ENCODE peak calls at places on chromosomes 2 and 18, in seven cellular contexts. R, V, C, I, Z, Q and U are unnamed samples.

GRCh38 chr18:67766930-67767329 is 250.4 kb upstream of the DSEL start:
- DNase-seq in R (no peak), V (no peak), C (peak), I (peak), Z (no peak), Q (no peak), U (no peak)

GRCh38 chr2:65612654-65613053 is 180.3 kb upstream of the SPRED2 start:
- DNase-seq in R (no peak), V (no peak), C (no peak), I (no peak), Z (no peak), Q (no peak), U (no peak)

GRCh38 chr2:52294628-52295027 is 1262.7 kb upstream of the NRXN1 start:
- DNase-seq in R (no peak), V (no peak), C (no peak), I (no peak), Z (no peak), Q (no peak), U (no peak)

GRCh38 chr2:85112906-85113625 is 20.1 kb upstream of the TCF7L1 start:
- DNase-seq in R (no peak), V (no peak), C (peak), I (peak), Z (no peak), Q (no peak), U (no peak)

GRCh38 chr2:141806090-141806489 is 324.7 kb downstream of the LRP1B start:
- DNase-seq in R (no peak), V (no peak), C (no peak), I (no peak), Z (no peak), Q (no peak), U (no peak)

GRCh38 chr2:149094217-149095015 is 55.9 kb downstream of the LYPD6B start:
- DNase-seq in R (no peak), V (no peak), C (no peak), I (no peak), Z (no peak), Q (no peak), U (no peak)

GRCh38 chr18:24726727-24727539 is 266.5 kb downstream of the HRH4 start:
- DNase-seq in R (peak), V (peak), C (peak), I (peak), Z (peak), Q (peak), U (no peak)

GRCh38 chr2:227717687-227718567 is at the start of gene SLC19A3:
- DNase-seq in R (no peak), V (peak), C (peak), I (peak), Z (no peak), Q (no peak), U (peak)

GRCh38 chr2:43831438-43832294 is 7.0 kb downstream of the ABCG5 start:
- DNase-seq in R (peak), V (no peak), C (no peak), I (peak), Z (no peak), Q (no peak), U (no peak)

GRCh38 chr18:46755315-46756171 is 1.3 kb downstream of the ST8SIA5 start:
- DNase-seq in R (peak), V (no peak), C (no peak), I (no peak), Z (peak), Q (no peak), U (no peak)

GRCh38 chr2:3784731-3785130 is 81.4 kb downstream of the DCDC2C start:
- DNase-seq in R (no peak), V (no peak), C (peak), I (peak), Z (no peak), Q (no peak), U (no peak)

GRCh38 chr2:44850016-44850415 is 91.5 kb upstream of the SIX3 start:
- DNase-seq in R (no peak), V (no peak), C (no peak), I (no peak), Z (no peak), Q (no peak), U (no peak)

GRCh38 chr2:27428978-27429541 is 629 bp downstream of the NRBP1 start:
- DNase-seq in R (peak), V (peak), C (peak), I (peak), Z (peak), Q (peak), U (peak)

GRCh38 chr18:61764381-61764780 is 128.4 kb downstream of the RNF152 start:
- DNase-seq in R (no peak), V (no peak), C (no peak), I (peak), Z (no peak), Q (no peak), U (no peak)

GRCh38 chr2:198452327-198452726 is 647.9 kb downstream of the PLCL1 start:
- DNase-seq in R (no peak), V (no peak), C (no peak), I (no peak), Z (no peak), Q (no peak), U (no peak)

GRCh38 chr2:21044694-21045371 is 960 bp upstream of the APOB start:
- DNase-seq in R (no peak), V (no peak), C (no peak), I (no peak), Z (no peak), Q (no peak), U (no peak)

GRCh38 chr2:48707466-48707865 is 48.1 kb downstream of the LHCGR start:
- DNase-seq in R (no peak), V (no peak), C (peak), I (peak), Z (no peak), Q (no peak), U (no peak)

GRCh38 chr2:16216555-16216938 is 276.2 kb downstream of the MYCN start:
- DNase-seq in R (no peak), V (no peak), C (no peak), I (no peak), Z (no peak), Q (no peak), U (no peak)

GRCh38 chr2:20190862-20191713 is 33.8 kb downstream of the SDC1 start:
- DNase-seq in R (no peak), V (no peak), C (no peak), I (no peak), Z (no peak), Q (no peak), U (no peak)

GRCh38 chr2:63837036-63837594 is 4.6 kb upstream of the UGP2 start:
- DNase-seq in R (no peak), V (no peak), C (no peak), I (no peak), Z (no peak), Q (no peak), U (no peak)

GRCh38 chr2:26574066-26574899 is 66.9 kb downstream of the CIB4 start:
- DNase-seq in R (no peak), V (peak), C (no peak), I (no peak), Z (no peak), Q (no peak), U (no peak)

GRCh38 chr2:66698879-66699278 is 264.0 kb downstream of the MEIS1 start:
- DNase-seq in R (no peak), V (no peak), C (no peak), I (no peak), Z (no peak), Q (no peak), U (no peak)

GRCh38 chr18:27685807-27686412 is 491.0 kb downstream of the CDH2 start:
- DNase-seq in R (peak), V (no peak), C (peak), I (peak), Z (no peak), Q (peak), U (no peak)

GRCh38 chr2:20622731-20623130 is 28.2 kb downstream of the HS1BP3 start:
- DNase-seq in R (no peak), V (peak), C (no peak), I (no peak), Z (no peak), Q (no peak), U (no peak)

GRCh38 chr18:3907955-3908354 is 458.0 kb downstream of the TGIF1 start:
- DNase-seq in R (no peak), V (no peak), C (no peak), I (no peak), Z (no peak), Q (no peak), U (no peak)

GRCh38 chr2:222774941-222775340 is 85.9 kb upstream of the ACSL3 start:
- DNase-seq in R (no peak), V (no peak), C (no peak), I (peak), Z (no peak), Q (no peak), U (no peak)

GRCh38 chr2:51222106-51222505 is 190.2 kb upstream of the NRXN1 start:
- DNase-seq in R (no peak), V (no peak), C (no peak), I (no peak), Z (no peak), Q (no peak), U (no peak)

GRCh38 chr2:10057231-10058107 is 14.1 kb downstream of the KLF11 start:
- DNase-seq in R (no peak), V (peak), C (peak), I (peak), Z (peak), Q (no peak), U (no peak)

GRCh38 chr2:101516833-101517690 is 42.1 kb upstream of the RFX8 start:
- DNase-seq in R (no peak), V (peak), C (peak), I (peak), Z (no peak), Q (peak), U (no peak)

GRCh38 chr2:45651415-45652089 is at the start of gene PRKCE:
- DNase-seq in R (peak), V (peak), C (no peak), I (peak), Z (peak), Q (no peak), U (peak)

GRCh38 chr2:230849633-230850357 is 14.9 kb upstream of the ITM2C start:
- DNase-seq in R (no peak), V (no peak), C (no peak), I (peak), Z (peak), Q (peak), U (peak)

GRCh38 chr2:190651413-190651812 is 2.5 kb downstream of the NAB1 start:
- DNase-seq in R (no peak), V (no peak), C (no peak), I (no peak), Z (no peak), Q (no peak), U (no peak)

GRCh38 chr2:161952722-161953322 is 121.2 kb downstream of the DPP4 start:
- DNase-seq in R (no peak), V (no peak), C (no peak), I (no peak), Z (no peak), Q (no peak), U (no peak)

GRCh38 chr2:8268172-8268783 is 413.6 kb upstream of the ID2 start:
- DNase-seq in R (no peak), V (peak), C (no peak), I (peak), Z (no peak), Q (no peak), U (no peak)

GRCh38 chr2:40721595-40721994 is 269.7 kb upstream of the SLC8A1 start:
- DNase-seq in R (no peak), V (no peak), C (peak), I (peak), Z (no peak), Q (no peak), U (no peak)

GRCh38 chr2:39780825-39781600 is 2.0 kb upstream of the THUMPD2 start:
- DNase-seq in R (no peak), V (no peak), C (no peak), I (peak), Z (no peak), Q (no peak), U (no peak)

GRCh38 chr2:158729873-158730620 is 65.1 kb upstream of the DAPL1 start:
- DNase-seq in R (no peak), V (no peak), C (no peak), I (peak), Z (no peak), Q (no peak), U (no peak)

GRCh38 chr2:168515502-168515901 is 59.4 kb downstream of the CERS6 start:
- DNase-seq in R (no peak), V (no peak), C (peak), I (peak), Z (no peak), Q (no peak), U (no peak)

GRCh38 chr2:2848621-2849443 is 517.8 kb upstream of the MYT1L start:
- DNase-seq in R (peak), V (no peak), C (no peak), I (no peak), Z (no peak), Q (no peak), U (no peak)